ENCODE peak calls at places on chromosomes 11 and 22, in six cellular contexts. One of them, this sample, is unnamed.

GRCh38 chr11:118434123-118434552 is 2.2 kb upstream of the KMT2A start:
- DNase-seq in anterior cingulate cortex: no peak
- DNase-seq in epithelial cell of esophagus: peak
- DNase-seq in HCEC 1CT: peak
- DNase-seq in GM04504: no peak
- DNase-seq in Kasumi-1: no peak
- DNase-seq in this sample: no peak

GRCh38 chr22:49404020-49404419 is 423.7 kb downstream of the BRD1 start:
- DNase-seq in anterior cingulate cortex: no peak
- DNase-seq in HCEC 1CT: no peak
- DNase-seq in Kasumi-1: no peak
- DNase-seq in epithelial cell of esophagus: no peak
- DNase-seq in GM04504: no peak
- DNase-seq in this sample: peak

GRCh38 chr11:58980159-58980843 is 41.0 kb downstream of the GLYATL1 start:
- DNase-seq in Kasumi-1: peak
- DNase-seq in anterior cingulate cortex: no peak
- DNase-seq in GM04504: no peak
- DNase-seq in HCEC 1CT: no peak
- DNase-seq in epithelial cell of esophagus: no peak
- DNase-seq in this sample: no peak

GRCh38 chr22:16818538-16818937 is 6.7 kb downstream of the XKR3 start:
- DNase-seq in HCEC 1CT: no peak
- DNase-seq in GM04504: no peak
- DNase-seq in epithelial cell of esophagus: no peak
- DNase-seq in anterior cingulate cortex: no peak
- DNase-seq in Kasumi-1: no peak
- DNase-seq in this sample: no peak

GRCh38 chr11:111465400-111465799 is 46.8 kb downstream of the BTG4 start:
- DNase-seq in Kasumi-1: no peak
- DNase-seq in HCEC 1CT: peak
- DNase-seq in epithelial cell of esophagus: peak
- DNase-seq in GM04504: no peak
- DNase-seq in anterior cingulate cortex: no peak
- DNase-seq in this sample: no peak

GRCh38 chr11:75689861-75690641 is 21.2 kb upstream of the MAP6 start:
- DNase-seq in anterior cingulate cortex: no peak
- DNase-seq in GM04504: no peak
- DNase-seq in HCEC 1CT: no peak
- DNase-seq in Kasumi-1: no peak
- DNase-seq in epithelial cell of esophagus: no peak
- DNase-seq in this sample: no peak

GRCh38 chr11:10454902-10455631 is at the start of gene AMPD3:
- DNase-seq in epithelial cell of esophagus: peak
- DNase-seq in GM04504: peak
- DNase-seq in HCEC 1CT: peak
- DNase-seq in anterior cingulate cortex: no peak
- DNase-seq in Kasumi-1: no peak
- DNase-seq in this sample: peak

GRCh38 chr11:94938399-94939055 is 34.8 kb downstream of the CWC15 start:
- DNase-seq in HCEC 1CT: peak
- DNase-seq in GM04504: peak
- DNase-seq in epithelial cell of esophagus: no peak
- DNase-seq in Kasumi-1: no peak
- DNase-seq in anterior cingulate cortex: no peak
- DNase-seq in this sample: no peak

GRCh38 chr11:67055812-67056211 is 835 bp upstream of the RHOD start:
- DNase-seq in anterior cingulate cortex: no peak
- DNase-seq in Kasumi-1: no peak
- DNase-seq in GM04504: no peak
- DNase-seq in epithelial cell of esophagus: peak
- DNase-seq in HCEC 1CT: no peak
- DNase-seq in this sample: no peak

GRCh38 chr22:43466710-43467109 is 54.9 kb downstream of the MPPED1 start:
- DNase-seq in GM04504: no peak
- DNase-seq in epithelial cell of esophagus: no peak
- DNase-seq in anterior cingulate cortex: no peak
- DNase-seq in HCEC 1CT: no peak
- DNase-seq in Kasumi-1: no peak
- DNase-seq in this sample: no peak

GRCh38 chr11:117875397-117876048 is 935 bp downstream of the FXYD6 start:
- DNase-seq in Kasumi-1: no peak
- DNase-seq in anterior cingulate cortex: peak
- DNase-seq in HCEC 1CT: no peak
- DNase-seq in GM04504: no peak
- DNase-seq in epithelial cell of esophagus: no peak
- DNase-seq in this sample: peak

GRCh38 chr22:46081036-46081830 is 69.1 kb upstream of the PPARA start:
- DNase-seq in Kasumi-1: no peak
- DNase-seq in epithelial cell of esophagus: no peak
- DNase-seq in HCEC 1CT: no peak
- DNase-seq in anterior cingulate cortex: no peak
- DNase-seq in GM04504: no peak
- DNase-seq in this sample: peak

GRCh38 chr22:40728731-40729189 is 49.5 kb downstream of the MCHR1 start:
- DNase-seq in HCEC 1CT: no peak
- DNase-seq in epithelial cell of esophagus: peak
- DNase-seq in GM04504: no peak
- DNase-seq in Kasumi-1: no peak
- DNase-seq in anterior cingulate cortex: no peak
- DNase-seq in this sample: no peak

GRCh38 chr11:34243620-34244493 is 114.0 kb downstream of the ABTB2 start:
- DNase-seq in GM04504: no peak
- DNase-seq in epithelial cell of esophagus: peak
- DNase-seq in anterior cingulate cortex: no peak
- DNase-seq in Kasumi-1: no peak
- DNase-seq in HCEC 1CT: peak
- DNase-seq in this sample: no peak

GRCh38 chr22:40007826-40008710 is 13.3 kb downstream of the FAM83F start:
- DNase-seq in Kasumi-1: peak
- DNase-seq in epithelial cell of esophagus: no peak
- DNase-seq in GM04504: no peak
- DNase-seq in HCEC 1CT: no peak
- DNase-seq in anterior cingulate cortex: no peak
- DNase-seq in this sample: no peak

GRCh38 chr11:112004389-112004788 is 20.8 kb upstream of the DLAT start:
- DNase-seq in HCEC 1CT: no peak
- DNase-seq in GM04504: no peak
- DNase-seq in epithelial cell of esophagus: no peak
- DNase-seq in Kasumi-1: peak
- DNase-seq in anterior cingulate cortex: no peak
- DNase-seq in this sample: no peak

GRCh38 chr11:75524576-75525432 is 937 bp downstream of the GDPD5 start:
- DNase-seq in anterior cingulate cortex: no peak
- DNase-seq in epithelial cell of esophagus: no peak
- DNase-seq in Kasumi-1: peak
- DNase-seq in HCEC 1CT: no peak
- DNase-seq in GM04504: no peak
- DNase-seq in this sample: no peak

GRCh38 chr11:129143335-129143734 is 48.8 kb downstream of the ARHGAP32 start:
- DNase-seq in epithelial cell of esophagus: peak
- DNase-seq in anterior cingulate cortex: peak
- DNase-seq in GM04504: peak
- DNase-seq in HCEC 1CT: peak
- DNase-seq in Kasumi-1: no peak
- DNase-seq in this sample: peak

GRCh38 chr22:46865642-46866041 is 103.2 kb downstream of the TBC1D22A start:
- DNase-seq in anterior cingulate cortex: no peak
- DNase-seq in GM04504: no peak
- DNase-seq in Kasumi-1: no peak
- DNase-seq in HCEC 1CT: no peak
- DNase-seq in epithelial cell of esophagus: no peak
- DNase-seq in this sample: no peak

GRCh38 chr22:23180301-23180892 is at the start of gene BCR:
- DNase-seq in anterior cingulate cortex: peak
- DNase-seq in HCEC 1CT: peak
- DNase-seq in GM04504: no peak
- DNase-seq in Kasumi-1: peak
- DNase-seq in epithelial cell of esophagus: peak
- DNase-seq in this sample: peak

GRCh38 chr11:37988031-37988430 is 1390.0 kb upstream of the RAG2 start:
- DNase-seq in HCEC 1CT: no peak
- DNase-seq in epithelial cell of esophagus: peak
- DNase-seq in anterior cingulate cortex: no peak
- DNase-seq in GM04504: no peak
- DNase-seq in Kasumi-1: no peak
- DNase-seq in this sample: no peak

GRCh38 chr11:116420770-116421528 is 351.8 kb downstream of the BUD13 start:
- DNase-seq in Kasumi-1: no peak
- DNase-seq in HCEC 1CT: no peak
- DNase-seq in anterior cingulate cortex: no peak
- DNase-seq in epithelial cell of esophagus: peak
- DNase-seq in GM04504: no peak
- DNase-seq in this sample: no peak

GRCh38 chr11:109043318-109043717 is 378.4 kb downstream of the DDX10 start:
- DNase-seq in epithelial cell of esophagus: no peak
- DNase-seq in HCEC 1CT: no peak
- DNase-seq in Kasumi-1: no peak
- DNase-seq in GM04504: no peak
- DNase-seq in anterior cingulate cortex: no peak
- DNase-seq in this sample: no peak

GRCh38 chr11:11857769-11858168 is 16.0 kb downstream of the USP47 start:
- DNase-seq in HCEC 1CT: no peak
- DNase-seq in anterior cingulate cortex: no peak
- DNase-seq in epithelial cell of esophagus: no peak
- DNase-seq in Kasumi-1: no peak
- DNase-seq in GM04504: no peak
- DNase-seq in this sample: no peak

GRCh38 chr22:26580240-26580962 is 9.5 kb downstream of the TPST2 start:
- DNase-seq in Kasumi-1: no peak
- DNase-seq in epithelial cell of esophagus: no peak
- DNase-seq in GM04504: no peak
- DNase-seq in HCEC 1CT: no peak
- DNase-seq in anterior cingulate cortex: no peak
- DNase-seq in this sample: peak

GRCh38 chr11:37512156-37512780 is 914.2 kb upstream of the RAG2 start:
- DNase-seq in GM04504: no peak
- DNase-seq in HCEC 1CT: no peak
- DNase-seq in epithelial cell of esophagus: peak
- DNase-seq in Kasumi-1: no peak
- DNase-seq in anterior cingulate cortex: no peak
- DNase-seq in this sample: no peak

GRCh38 chr11:87878373-87878779 is 296.9 kb downstream of the RAB38 start:
- DNase-seq in Kasumi-1: peak
- DNase-seq in epithelial cell of esophagus: peak
- DNase-seq in HCEC 1CT: peak
- DNase-seq in anterior cingulate cortex: no peak
- DNase-seq in GM04504: peak
- DNase-seq in this sample: no peak

GRCh38 chr11:4569075-4569474 is 12.5 kb upstream of the OR52I2 start:
- DNase-seq in epithelial cell of esophagus: no peak
- DNase-seq in HCEC 1CT: no peak
- DNase-seq in anterior cingulate cortex: no peak
- DNase-seq in Kasumi-1: no peak
- DNase-seq in GM04504: no peak
- DNase-seq in this sample: no peak

GRCh38 chr22:33002035-33002434 is 56.1 kb downstream of the SYN3 start:
- DNase-seq in anterior cingulate cortex: no peak
- DNase-seq in HCEC 1CT: no peak
- DNase-seq in epithelial cell of esophagus: peak
- DNase-seq in GM04504: no peak
- DNase-seq in Kasumi-1: no peak
- DNase-seq in this sample: no peak

GRCh38 chr11:132405728-132406127 is 1035.3 kb downstream of the NTM start:
- DNase-seq in GM04504: no peak
- DNase-seq in HCEC 1CT: no peak
- DNase-seq in Kasumi-1: no peak
- DNase-seq in epithelial cell of esophagus: no peak
- DNase-seq in anterior cingulate cortex: no peak
- DNase-seq in this sample: no peak

GRCh38 chr11:69860796-69861445 is 41.7 kb upstream of the FGF3 start:
- DNase-seq in anterior cingulate cortex: no peak
- DNase-seq in Kasumi-1: no peak
- DNase-seq in GM04504: no peak
- DNase-seq in epithelial cell of esophagus: no peak
- DNase-seq in HCEC 1CT: no peak
- DNase-seq in this sample: peak

GRCh38 chr11:14773755-14774154 is 118.3 kb downstream of the CYP2R1 start:
- DNase-seq in Kasumi-1: peak
- DNase-seq in anterior cingulate cortex: no peak
- DNase-seq in epithelial cell of esophagus: no peak
- DNase-seq in GM04504: no peak
- DNase-seq in HCEC 1CT: no peak
- DNase-seq in this sample: no peak

GRCh38 chr11:126992804-126993111 is 7.8 kb downstream of the KIRREL3 start:
- DNase-seq in HCEC 1CT: peak
- DNase-seq in Kasumi-1: no peak
- DNase-seq in anterior cingulate cortex: no peak
- DNase-seq in epithelial cell of esophagus: no peak
- DNase-seq in GM04504: peak
- DNase-seq in this sample: no peak

This sample was measured in posterior cingulate gyrus.